ENCODE peak calls at places on chromosomes 1 and 21, in four cellular contexts. K is endothelial cell, S is HL-60, C is mammary epithelial cell. W is an unnamed sample.

GRCh38 chr21:37225440-37225839 is 41.7 kb downstream of the VPS26C start:
- DNase-seq in K (no peak), S (no peak), C (no peak), W (no peak)

GRCh38 chr1:85611390-85611789 is 30.8 kb downstream of the CCN1 start:
- DNase-seq in K (no peak), S (no peak), C (peak), W (no peak)

GRCh38 chr1:161721738-161722343 is 497 bp downstream of the FCRLB start:
- DNase-seq in K (no peak), S (peak), C (peak), W (no peak)

GRCh38 chr1:225460737-225461532 is 33.1 kb upstream of the LBR start:
- DNase-seq in K (no peak), S (no peak), C (no peak), W (no peak)

GRCh38 chr1:108719654-108720435 is 7.1 kb downstream of the FNDC7 start:
- DNase-seq in K (no peak), S (no peak), C (peak), W (no peak)

GRCh38 chr1:183101841-183102276 is 78.6 kb downstream of the LAMC1 start:
- DNase-seq in K (no peak), S (no peak), C (no peak), W (peak)

GRCh38 chr1:156268336-156268735 is 14.3 kb downstream of the SMG5 start:
- DNase-seq in K (no peak), S (no peak), C (no peak), W (no peak)

GRCh38 chr1:176341656-176342055 is 121.3 kb upstream of the PAPPA2 start:
- DNase-seq in K (no peak), S (no peak), C (no peak), W (no peak)

GRCh38 chr1:212595787-212596714 is 12.5 kb upstream of the ATF3 start:
- DNase-seq in K (peak), S (no peak), C (peak), W (no peak)

GRCh38 chr21:42156690-42157605 is 62.0 kb upstream of the ABCG1 start:
- DNase-seq in K (no peak), S (no peak), C (no peak), W (no peak)

GRCh38 chr21:34878501-34878900 is 170.6 kb downstream of the RUNX1 start:
- DNase-seq in K (no peak), S (no peak), C (no peak), W (no peak)

GRCh38 chr1:172674831-172675613 is 16.1 kb downstream of the FASLG start:
- DNase-seq in K (no peak), S (no peak), C (no peak), W (no peak)

GRCh38 chr1:212007896-212008295 is 27.5 kb downstream of the INTS7 start:
- DNase-seq in K (no peak), S (no peak), C (no peak), W (no peak)

GRCh38 chr21:34510148-34511142 is 1.6 kb downstream of the KCNE1 start:
- DNase-seq in K (peak), S (peak), C (peak), W (no peak)

GRCh38 chr1:1063945-1064831 is 9.9 kb downstream of the RNF223 start:
- DNase-seq in K (peak), S (peak), C (peak), W (peak)

GRCh38 chr1:94590203-94591137 is 48.9 kb upstream of the F3 start:
- DNase-seq in K (no peak), S (no peak), C (no peak), W (no peak)

GRCh38 chr1:235351898-235352297 is 15.3 kb upstream of the TBCE start:
- DNase-seq in K (no peak), S (no peak), C (no peak), W (no peak)

GRCh38 chr1:170929835-170930554 is 5.3 kb upstream of the MROH9 start:
- DNase-seq in K (peak), S (peak), C (peak), W (no peak)

GRCh38 chr1:85606414-85606800 is 25.8 kb downstream of the CCN1 start:
- DNase-seq in K (no peak), S (no peak), C (peak), W (no peak)

GRCh38 chr21:42782723-42783247 is 96.6 kb downstream of the WDR4 start:
- DNase-seq in K (no peak), S (no peak), C (no peak), W (no peak)

GRCh38 chr1:178781549-178781948 is 56.5 kb downstream of the RALGPS2 start:
- DNase-seq in K (no peak), S (no peak), C (no peak), W (no peak)

GRCh38 chr1:109508001-109508872 is 1.3 kb downstream of the AMIGO1 start:
- DNase-seq in K (no peak), S (no peak), C (no peak), W (no peak)

GRCh38 chr1:84365225-84366221 is 32.8 kb upstream of the DNASE2B start:
- DNase-seq in K (no peak), S (peak), C (peak), W (no peak)

GRCh38 chr1:3645247-3645646 is 4.7 kb downstream of the WRAP73 start:
- DNase-seq in K (no peak), S (no peak), C (no peak), W (no peak)

GRCh38 chr1:1337793-1338147 is 6.7 kb downstream of the TAS1R3 start:
- DNase-seq in K (no peak), S (no peak), C (no peak), W (no peak)

GRCh38 chr1:21657456-21658190 is 11.5 kb downstream of the RAP1GAP start:
- DNase-seq in K (no peak), S (no peak), C (no peak), W (no peak)

GRCh38 chr1:21653744-21654100 is 15.4 kb downstream of the RAP1GAP start:
- DNase-seq in K (no peak), S (no peak), C (no peak), W (no peak)

GRCh38 chr1:21654209-21654608 is 14.9 kb downstream of the RAP1GAP start:
- DNase-seq in K (no peak), S (no peak), C (no peak), W (no peak)

GRCh38 chr1:21655259-21655658 is 13.9 kb downstream of the RAP1GAP start:
- DNase-seq in K (no peak), S (no peak), C (no peak), W (no peak)

DNA sequence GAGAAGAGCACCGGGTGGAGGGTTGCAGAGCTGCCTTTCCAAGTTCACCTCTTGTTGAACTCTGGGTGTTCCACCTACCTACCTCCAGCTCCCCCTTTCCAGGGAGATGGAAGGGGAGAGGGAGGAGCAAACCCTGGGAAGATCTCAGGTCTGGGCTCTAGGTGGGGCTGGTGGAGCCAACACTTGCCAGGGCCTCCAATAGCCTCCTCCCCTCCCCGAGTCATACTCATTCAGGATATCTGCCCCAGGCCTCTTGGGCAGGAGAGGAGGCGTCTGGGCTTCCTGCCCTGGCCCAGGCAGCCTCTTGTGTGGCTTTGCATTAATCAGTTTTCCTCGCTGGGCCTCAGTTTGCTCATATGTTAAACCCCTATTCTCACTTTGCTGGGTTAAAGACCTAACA is 13.4 kb downstream of the RAP1GAP start:
- DNase-seq in K (no peak), S (no peak), C (peak), W (no peak)
- TF ChIP-seq CTCF in K (no peak), S (no peak), C (peak), W (no peak)

GRCh38 chr21:14863745-14864210 is 201.0 kb downstream of the NRIP1 start:
- DNase-seq in K (no peak), S (no peak), C (no peak), W (no peak)

GRCh38 chr21:14862794-14863720 is 201.7 kb downstream of the NRIP1 start:
- DNase-seq in K (peak), S (no peak), C (no peak), W (no peak)

GRCh38 chr21:14869984-14870840 is 194.6 kb downstream of the NRIP1 start:
- DNase-seq in K (no peak), S (no peak), C (no peak), W (no peak)

GRCh38 chr21:14866859-14867560 is 197.8 kb downstream of the NRIP1 start:
- DNase-seq in K (no peak), S (no peak), C (peak), W (no peak)

GRCh38 chr21:14864211-14865021 is 200.4 kb downstream of the NRIP1 start:
- DNase-seq in K (peak), S (no peak), C (peak), W (no peak)
- TF ChIP-seq CTCF in K (peak), S (peak), C (peak), W (no peak)

DNA sequence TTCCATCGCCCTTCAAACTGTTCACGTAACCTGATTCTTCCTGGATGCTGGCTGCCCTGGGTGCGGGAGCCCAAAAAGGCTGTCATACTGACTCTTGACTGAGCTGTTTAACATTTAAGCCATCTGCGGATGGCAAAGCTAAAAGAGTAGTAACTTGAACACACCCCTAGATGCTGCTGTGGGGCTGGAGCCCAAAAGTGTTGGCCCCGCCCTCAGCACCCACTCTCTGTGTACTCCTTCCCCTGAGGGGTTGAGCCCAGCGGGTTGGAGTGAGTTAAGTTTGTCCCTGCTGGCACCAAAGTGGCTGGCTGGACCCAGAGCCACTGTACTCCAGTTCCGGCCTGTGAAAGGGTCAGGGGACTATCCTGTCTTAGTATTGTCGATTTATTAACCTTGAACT is 640.6 kb downstream of the PTPRU start:
- DNase-seq in K (no peak), S (no peak), C (no peak), W (no peak)
- TF ChIP-seq CTCF in K (no peak), S (no peak), C (no peak), W (no peak)

DNA sequence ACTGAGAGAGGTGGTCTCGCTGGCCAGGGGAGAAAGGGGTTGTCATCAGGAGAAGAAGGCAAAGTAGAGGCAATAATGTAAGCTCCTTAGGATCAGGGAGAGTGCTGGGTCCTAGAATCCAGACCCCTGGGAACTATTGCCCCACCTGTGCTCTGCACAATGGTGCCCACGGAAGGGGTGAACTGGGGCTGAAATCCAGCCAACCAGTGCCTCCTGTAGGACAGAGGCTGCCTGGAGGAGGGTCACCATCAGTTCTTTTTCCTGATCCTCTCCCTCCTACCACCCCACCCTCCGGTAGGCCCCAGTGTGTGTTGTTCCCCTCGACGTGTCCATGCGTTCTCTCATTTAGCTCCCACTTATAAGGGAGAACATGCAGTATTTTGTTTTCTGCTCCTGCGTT is 52.9 kb upstream of the ATP2B4 start:
- DNase-seq in K (no peak), S (no peak), C (no peak), W (no peak)
- TF ChIP-seq CTCF in K (no peak), S (no peak), C (no peak), W (no peak)

GRCh38 chr1:181936768-181937581 is 124.5 kb downstream of the ZNF648 start:
- DNase-seq in K (peak), S (peak), C (peak), W (no peak)
- TF ChIP-seq CTCF in K (peak), S (peak), C (peak), W (no peak)

DNA sequence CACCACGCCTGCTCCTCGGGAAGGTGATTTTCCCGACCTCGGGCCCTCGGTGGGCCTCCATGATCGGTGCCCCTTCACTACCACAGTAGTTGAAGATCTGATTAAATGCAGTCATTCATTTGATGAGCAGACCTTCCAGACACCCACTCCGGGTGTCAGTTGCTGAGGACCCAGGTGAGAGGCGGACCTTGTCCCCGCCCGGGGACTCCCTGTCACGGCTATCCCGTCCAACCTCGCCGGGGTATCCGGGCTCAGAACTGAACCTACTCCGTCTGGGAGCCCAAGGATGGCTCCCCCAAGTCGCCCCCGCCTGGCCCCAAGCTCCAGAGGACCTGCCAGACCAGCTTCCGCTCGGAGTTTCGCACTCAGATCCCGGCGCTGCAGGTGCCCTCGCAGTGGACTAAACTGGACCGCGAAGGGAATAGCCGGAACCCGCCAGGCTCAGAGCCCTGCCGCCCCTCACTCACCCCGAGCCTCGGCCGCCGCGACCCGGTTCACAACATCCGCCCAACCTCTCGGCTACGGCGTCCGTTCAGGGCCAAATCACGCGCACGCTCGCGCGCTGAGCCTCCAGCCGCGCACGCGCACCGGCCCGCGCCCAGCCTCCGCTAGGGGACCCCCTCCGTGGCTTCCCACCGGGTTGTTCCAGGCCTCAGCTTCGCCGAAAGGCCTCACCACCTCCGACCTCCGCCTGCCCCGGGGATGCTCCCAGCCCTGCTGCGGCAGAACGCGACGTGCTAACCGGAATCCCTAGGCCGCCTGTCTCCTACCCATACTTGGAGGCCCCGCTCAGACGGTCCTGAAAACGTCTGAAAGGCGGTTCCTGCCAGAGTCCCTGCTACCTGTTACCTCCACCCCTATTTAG is 22.3 kb downstream of the RNU1-3 start:
- DNase-seq in K (peak), S (peak), C (peak), W (peak)
- TF ChIP-seq CTCF in K (peak), S (peak), C (peak), W (no peak)

DNA sequence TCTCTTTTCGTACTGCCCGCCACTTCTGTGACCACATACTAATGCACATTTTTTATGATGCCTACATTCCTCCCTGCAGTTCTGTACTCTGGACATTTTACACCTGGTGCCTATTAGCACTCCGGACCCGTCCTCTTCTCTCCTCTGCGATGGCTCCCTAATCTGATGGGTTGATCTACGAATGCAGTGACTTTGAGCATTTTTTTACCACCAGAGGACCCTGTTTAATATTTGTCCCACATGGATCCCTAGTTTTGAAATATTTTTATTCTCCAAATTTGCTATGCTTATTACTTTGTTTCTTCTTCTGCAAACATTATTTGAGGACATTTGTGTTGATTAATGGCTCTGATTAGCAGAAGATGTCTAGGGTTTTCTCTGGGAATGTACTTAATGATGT is 5.2 kb downstream of the PPFIA4 start:
- DNase-seq in K (no peak), S (no peak), C (no peak), W (no peak)
- TF ChIP-seq CTCF in K (peak), S (peak), C (peak), W (no peak)

W was measured in activated B cell treated with CpG ODN at 0.5 μM for 24 hours.